ENCODE peak calls at places on chromosome 7, in six cellular contexts. One of them, this sample, is unnamed.

GRCh38 chr7:72493850-72494661 is 81.9 kb upstream of the CALN1 start:
- DNase-seq in hepatic stellate cell: peak
- DNase-seq in EL: peak
- DNase-seq in stimulated activated CD8-positive, alpha-beta memory T cell treated with anti-CD3 and anti-CD28 coated beads, Interleukin-4, amount 100 ng/mL, for 4 hours: no peak
- DNase-seq in pancreas: peak
- DNase-seq in DMS 273 treated with DMSO at 0.1 percent for 48 hours: peak
- DNase-seq in this sample: peak

GRCh38 chr7:112018305-112019030 is 187.7 kb downstream of the DOCK4 start:
- DNase-seq in hepatic stellate cell: no peak
- DNase-seq in EL: no peak
- DNase-seq in stimulated activated CD8-positive, alpha-beta memory T cell treated with anti-CD3 and anti-CD28 coated beads, Interleukin-4, amount 100 ng/mL, for 4 hours: no peak
- DNase-seq in pancreas: no peak
- DNase-seq in DMS 273 treated with DMSO at 0.1 percent for 48 hours: no peak
- DNase-seq in this sample: no peak

GRCh38 chr7:43905209-43905946 is 1.0 kb downstream of the URGCP start:
- DNase-seq in hepatic stellate cell: no peak
- DNase-seq in EL: peak
- DNase-seq in stimulated activated CD8-positive, alpha-beta memory T cell treated with anti-CD3 and anti-CD28 coated beads, Interleukin-4, amount 100 ng/mL, for 4 hours: no peak
- DNase-seq in pancreas: no peak
- DNase-seq in DMS 273 treated with DMSO at 0.1 percent for 48 hours: no peak
- DNase-seq in this sample: peak

GRCh38 chr7:44131173-44132009 is 8.0 kb upstream of the POLD2 start:
- DNase-seq in hepatic stellate cell: no peak
- DNase-seq in EL: no peak
- DNase-seq in stimulated activated CD8-positive, alpha-beta memory T cell treated with anti-CD3 and anti-CD28 coated beads, Interleukin-4, amount 100 ng/mL, for 4 hours: no peak
- DNase-seq in pancreas: peak
- DNase-seq in DMS 273 treated with DMSO at 0.1 percent for 48 hours: peak
- DNase-seq in this sample: no peak

GRCh38 chr7:87658553-87658952 is 30.4 kb downstream of the RUNDC3B start:
- DNase-seq in hepatic stellate cell: no peak
- DNase-seq in EL: no peak
- DNase-seq in stimulated activated CD8-positive, alpha-beta memory T cell treated with anti-CD3 and anti-CD28 coated beads, Interleukin-4, amount 100 ng/mL, for 4 hours: no peak
- DNase-seq in pancreas: no peak
- DNase-seq in DMS 273 treated with DMSO at 0.1 percent for 48 hours: no peak
- DNase-seq in this sample: no peak

GRCh38 chr7:149459540-149460433 is 1.1 kb downstream of the ZNF777 start:
- DNase-seq in hepatic stellate cell: peak
- DNase-seq in EL: peak
- DNase-seq in stimulated activated CD8-positive, alpha-beta memory T cell treated with anti-CD3 and anti-CD28 coated beads, Interleukin-4, amount 100 ng/mL, for 4 hours: no peak
- DNase-seq in pancreas: peak
- DNase-seq in DMS 273 treated with DMSO at 0.1 percent for 48 hours: no peak
- DNase-seq in this sample: no peak

GRCh38 chr7:18768256-18768655 is 272.7 kb downstream of the HDAC9 start:
- DNase-seq in hepatic stellate cell: no peak
- DNase-seq in EL: peak
- DNase-seq in stimulated activated CD8-positive, alpha-beta memory T cell treated with anti-CD3 and anti-CD28 coated beads, Interleukin-4, amount 100 ng/mL, for 4 hours: no peak
- DNase-seq in pancreas: no peak
- DNase-seq in DMS 273 treated with DMSO at 0.1 percent for 48 hours: no peak
- DNase-seq in this sample: no peak

GRCh38 chr7:44994877-44995554 is 5.0 kb upstream of the CCM2 start:
- DNase-seq in hepatic stellate cell: no peak
- DNase-seq in EL: no peak
- DNase-seq in stimulated activated CD8-positive, alpha-beta memory T cell treated with anti-CD3 and anti-CD28 coated beads, Interleukin-4, amount 100 ng/mL, for 4 hours: no peak
- DNase-seq in pancreas: no peak
- DNase-seq in DMS 273 treated with DMSO at 0.1 percent for 48 hours: no peak
- DNase-seq in this sample: no peak

GRCh38 chr7:100516135-100516812 is 22.7 kb upstream of the AGFG2 start:
- DNase-seq in hepatic stellate cell: peak
- DNase-seq in EL: peak
- DNase-seq in stimulated activated CD8-positive, alpha-beta memory T cell treated with anti-CD3 and anti-CD28 coated beads, Interleukin-4, amount 100 ng/mL, for 4 hours: peak
- DNase-seq in pancreas: no peak
- DNase-seq in DMS 273 treated with DMSO at 0.1 percent for 48 hours: peak
- DNase-seq in this sample: peak

GRCh38 chr7:158796667-158797066 is 32.6 kb downstream of the ESYT2 start:
- DNase-seq in hepatic stellate cell: no peak
- DNase-seq in EL: no peak
- DNase-seq in stimulated activated CD8-positive, alpha-beta memory T cell treated with anti-CD3 and anti-CD28 coated beads, Interleukin-4, amount 100 ng/mL, for 4 hours: no peak
- DNase-seq in pancreas: no peak
- DNase-seq in DMS 273 treated with DMSO at 0.1 percent for 48 hours: no peak
- DNase-seq in this sample: no peak

GRCh38 chr7:141737118-141737835 is 881 bp upstream of the SSBP1 start:
- DNase-seq in hepatic stellate cell: no peak
- DNase-seq in EL: no peak
- DNase-seq in stimulated activated CD8-positive, alpha-beta memory T cell treated with anti-CD3 and anti-CD28 coated beads, Interleukin-4, amount 100 ng/mL, for 4 hours: no peak
- DNase-seq in pancreas: no peak
- DNase-seq in DMS 273 treated with DMSO at 0.1 percent for 48 hours: no peak
- DNase-seq in this sample: peak

GRCh38 chr7:115019882-115020605 is 98.2 kb downstream of the MDFIC start:
- DNase-seq in hepatic stellate cell: no peak
- DNase-seq in EL: no peak
- DNase-seq in stimulated activated CD8-positive, alpha-beta memory T cell treated with anti-CD3 and anti-CD28 coated beads, Interleukin-4, amount 100 ng/mL, for 4 hours: no peak
- DNase-seq in pancreas: no peak
- DNase-seq in DMS 273 treated with DMSO at 0.1 percent for 48 hours: no peak
- DNase-seq in this sample: no peak

GRCh38 chr7:141178486-141179135 is 104.7 kb downstream of the TMEM178B start:
- DNase-seq in hepatic stellate cell: no peak
- DNase-seq in EL: no peak
- DNase-seq in stimulated activated CD8-positive, alpha-beta memory T cell treated with anti-CD3 and anti-CD28 coated beads, Interleukin-4, amount 100 ng/mL, for 4 hours: no peak
- DNase-seq in pancreas: no peak
- DNase-seq in DMS 273 treated with DMSO at 0.1 percent for 48 hours: no peak
- DNase-seq in this sample: no peak

This sample was measured in transverse colon.